ENCODE peak calls at places on chromosome X, in eight cellular contexts. M is non-pigmented ciliary epithelial cell; Z is neuronal stem cell; Q is hypothalamus; U is stimulated activated naive CD8-positive, alpha-beta T cell treated with anti-CD3 and anti-CD28 coated beads, Interleukin-15, Interleukin-2, amounts not matched to agents 100 U/mL and 50 U/mL, for 24 hours; A is activated naive CD8-positive, alpha-beta T cell treated with anti-CD3 and anti-CD28 coated beads, Interleukin-2, amount 50 U/mL, for 24 hours; Y is left ventricle myocardium inferior; K is fibroblast of pulmonary artery. V is an unnamed sample.

GRCh38 chrX:134737061-134737460 is 78.8 kb upstream of the PLAC1 start:
- DNase-seq in M (no peak), Z (no peak), Q (no peak), U (no peak), A (no peak), Y (no peak), K (no peak), V (no peak)

GRCh38 chrX:48492293-48492910 is 16.4 kb upstream of the PORCN start:
- DNase-seq in M (no peak), Z (no peak), Q (no peak), U (no peak), A (no peak), Y (no peak), K (peak), V (no peak)

GRCh38 chrX:106170318-106170717 is 2.2 kb downstream of the PWWP3B start:
- DNase-seq in M (no peak), Z (no peak), Q (no peak), U (no peak), A (no peak), Y (no peak), K (peak), V (no peak)

GRCh38 chrX:34778961-34779360 is 121.9 kb upstream of the TMEM47 start:
- DNase-seq in M (peak), Z (no peak), Q (no peak), U (no peak), A (no peak), Y (no peak), K (peak), V (no peak)

GRCh38 chrX:149286940-149287349 is 218.2 kb downstream of the IDS start:
- DNase-seq in M (no peak), Z (peak), Q (no peak), U (peak), A (peak), Y (no peak), K (peak), V (no peak)

GRCh38 chrX:3244955-3245354 is 101.5 kb downstream of the MXRA5 start:
- DNase-seq in M (no peak), Z (no peak), Q (no peak), U (no peak), A (no peak), Y (no peak), K (peak), V (no peak)

GRCh38 chrX:46588263-46588662 is 14.7 kb downstream of the CHST7 start:
- DNase-seq in M (no peak), Z (no peak), Q (no peak), U (peak), A (peak), Y (peak), K (peak), V (no peak)

GRCh38 chrX:140346711-140347110 is 158.2 kb downstream of the SOX3 start:
- DNase-seq in M (no peak), Z (no peak), Q (no peak), U (no peak), A (no peak), Y (no peak), K (no peak), V (no peak)

GRCh38 chrX:30283456-30284200 is 25.6 kb downstream of the NR0B1 start:
- DNase-seq in M (peak), Z (no peak), Q (no peak), U (no peak), A (no peak), Y (no peak), K (peak), V (peak)

GRCh38 chrX:46144566-46144965 is 400.7 kb downstream of the ZNF674 start:
- DNase-seq in M (no peak), Z (no peak), Q (no peak), U (no peak), A (no peak), Y (no peak), K (no peak), V (no peak)

GRCh38 chrX:137430301-137430700 is 135.6 kb upstream of the ZIC3 start:
- DNase-seq in M (no peak), Z (no peak), Q (no peak), U (no peak), A (no peak), Y (no peak), K (no peak), V (no peak)

GRCh38 chrX:118418811-118419251 is 72.9 kb downstream of the WDR44 start:
- DNase-seq in M (no peak), Z (no peak), Q (no peak), U (no peak), A (no peak), Y (no peak), K (no peak), V (no peak)

GRCh38 chrX:12548746-12549145 is 242.5 kb upstream of the PRPS2 start:
- DNase-seq in M (no peak), Z (peak), Q (no peak), U (no peak), A (peak), Y (no peak), K (peak), V (no peak)

GRCh38 chrX:19382500-19383145 is 38.9 kb downstream of the PDHA1 start:
- DNase-seq in M (no peak), Z (peak), Q (peak), U (peak), A (peak), Y (peak), K (peak), V (no peak)

V was measured in epithelial cell of prostate.